ENCODE peak calls at places on chromosomes 6 and 20, in ten cellular contexts. W is foreskin fibroblast, V is cardiac muscle cell, X is adipocyte, A is right cardiac atrium, Z is left ventricle myocardium inferior, I is heart right ventricle, Y is sigmoid colon, R is PC-3, U is spleen. C is an unnamed sample.

GRCh38 chr6:1635305-1636010 is 25.7 kb downstream of the FOXC1 start:
- DNase-seq in W (no peak), V (no peak), X (no peak), A (no peak), Z (no peak), I (no peak), Y (peak), R (no peak), U (no peak), C (peak)

GRCh38 chr6:48564036-48564820 is 453.2 kb upstream of the PTCHD4 start:
- DNase-seq in W (no peak), V (no peak), X (no peak), A (no peak), Z (no peak), I (no peak), Y (no peak), R (no peak), U (no peak), C (no peak)

GRCh38 chr6:134314236-134314821 is 3.6 kb downstream of the SGK1 start:
- DNase-seq in W (no peak), V (no peak), X (no peak), A (no peak), Z (no peak), I (no peak), Y (no peak), R (no peak), U (no peak), C (no peak)

GRCh38 chr20:37347891-37348642 is 2.1 kb downstream of the SRC start:
- DNase-seq in W (no peak), V (no peak), X (no peak), A (no peak), Z (no peak), I (no peak), Y (peak), R (peak), U (peak), C (no peak)

GRCh38 chr6:16097382-16098171 is 31.3 kb upstream of the MYLIP start:
- DNase-seq in W (no peak), V (no peak), X (no peak), A (no peak), Z (no peak), I (no peak), Y (no peak), R (no peak), U (no peak), C (no peak)

GRCh38 chr6:80541186-80541585 is 434.7 kb downstream of the BCKDHB start:
- DNase-seq in W (peak), V (peak), X (peak), A (no peak), Z (no peak), I (no peak), Y (no peak), R (peak), U (no peak), C (no peak)

GRCh38 chr6:36339156-36339555 is 2.5 kb upstream of the BNIP5 start:
- DNase-seq in W (no peak), V (no peak), X (no peak), A (no peak), Z (no peak), I (no peak), Y (peak), R (no peak), U (no peak), C (no peak)

GRCh38 chr20:10501377-10501776 is 66.3 kb downstream of the SLX4IP start:
- DNase-seq in W (no peak), V (peak), X (no peak), A (no peak), Z (no peak), I (no peak), Y (peak), R (no peak), U (no peak), C (no peak)

GRCh38 chr6:25056130-25056529 is 120.4 kb upstream of the RIPOR2 start:
- DNase-seq in W (no peak), V (no peak), X (no peak), A (no peak), Z (no peak), I (no peak), Y (no peak), R (no peak), U (peak), C (no peak)

GRCh38 chr6:158053377-158054313 is 72.0 kb downstream of the SYNJ2 start:
- DNase-seq in W (no peak), V (no peak), X (no peak), A (no peak), Z (no peak), I (no peak), Y (no peak), R (no peak), U (no peak), C (peak)

GRCh38 chr6:142323377-142323776 is 21.6 kb downstream of the ADGRG6 start:
- DNase-seq in W (peak), V (no peak), X (peak), A (no peak), Z (no peak), I (no peak), Y (no peak), R (peak), U (no peak), C (no peak)

GRCh38 chr20:38447931-38448675 is 13.0 kb upstream of the SNHG17 start:
- DNase-seq in W (no peak), V (no peak), X (no peak), A (no peak), Z (no peak), I (no peak), Y (no peak), R (no peak), U (peak), C (no peak)

GRCh38 chr6:120965814-120966213 is 368.5 kb downstream of the TBC1D32 start:
- DNase-seq in W (no peak), V (no peak), X (no peak), A (no peak), Z (no peak), I (no peak), Y (no peak), R (peak), U (no peak), C (no peak)

GRCh38 chr20:50701055-50701963 is 10.0 kb upstream of the RIPOR3 start:
- DNase-seq in W (no peak), V (no peak), X (peak), A (no peak), Z (no peak), I (no peak), Y (no peak), R (no peak), U (no peak), C (no peak)

GRCh38 chr20:37142708-37143107 is 36.4 kb upstream of the RPN2 start:
- DNase-seq in W (no peak), V (no peak), X (peak), A (no peak), Z (no peak), I (no peak), Y (no peak), R (no peak), U (no peak), C (no peak)

GRCh38 chr6:125810435-125810834 is 19.7 kb downstream of the NCOA7 start:
- DNase-seq in W (no peak), V (no peak), X (no peak), A (no peak), Z (no peak), I (no peak), Y (no peak), R (no peak), U (no peak), C (no peak)

GRCh38 chr6:84847349-84848160 is 83.2 kb upstream of the TBX18 start:
- DNase-seq in W (peak), V (peak), X (no peak), A (no peak), Z (no peak), I (no peak), Y (no peak), R (peak), U (no peak), C (no peak)

GRCh38 chr6:106591111-106591825 is 38.0 kb downstream of the RTN4IP1 start:
- DNase-seq in W (peak), V (peak), X (peak), A (no peak), Z (no peak), I (no peak), Y (no peak), R (peak), U (no peak), C (no peak)

GRCh38 chr6:83637953-83638352 is 70.9 kb downstream of the SNAP91 start:
- DNase-seq in W (no peak), V (no peak), X (no peak), A (no peak), Z (no peak), I (no peak), Y (no peak), R (no peak), U (no peak), C (no peak)

GRCh38 chr20:5393218-5393870 is 76.6 kb upstream of the PROKR2 start:
- DNase-seq in W (no peak), V (no peak), X (no peak), A (no peak), Z (no peak), I (no peak), Y (no peak), R (no peak), U (no peak), C (no peak)

GRCh38 chr20:652611-653109 is 340 bp downstream of the SRXN1 start:
- DNase-seq in W (peak), V (peak), X (no peak), A (peak), Z (no peak), I (peak), Y (peak), R (peak), U (peak), C (no peak)

GRCh38 chr20:23212011-23212410 is 125.9 kb upstream of the CD93 start:
- DNase-seq in W (peak), V (no peak), X (peak), A (no peak), Z (no peak), I (no peak), Y (no peak), R (no peak), U (no peak), C (no peak)

GRCh38 chr6:151822252-151823111 is 15.0 kb downstream of the ESR1 start:
- DNase-seq in W (no peak), V (no peak), X (no peak), A (no peak), Z (no peak), I (no peak), Y (no peak), R (no peak), U (no peak), C (no peak)

GRCh38 chr20:1810926-1811620 is 84.1 kb upstream of the SIRPA start:
- DNase-seq in W (peak), V (peak), X (peak), A (no peak), Z (peak), I (no peak), Y (no peak), R (no peak), U (no peak), C (no peak)

GRCh38 chr6:85620308-85620707 is 22.4 kb downstream of the SYNCRIP start:
- DNase-seq in W (no peak), V (no peak), X (peak), A (no peak), Z (no peak), I (no peak), Y (no peak), R (no peak), U (no peak), C (no peak)

GRCh38 chr6:12578751-12579150 is 137.8 kb upstream of the PHACTR1 start:
- DNase-seq in W (no peak), V (no peak), X (no peak), A (no peak), Z (no peak), I (no peak), Y (no peak), R (peak), U (no peak), C (no peak)

GRCh38 chr6:33298773-33299236 is at the start of gene RGL2:
- DNase-seq in W (peak), V (peak), X (peak), A (peak), Z (peak), I (peak), Y (peak), R (peak), U (peak), C (peak)

GRCh38 chr6:87501809-87502572 is 29.2 kb downstream of the SLC35A1 start:
- DNase-seq in W (no peak), V (no peak), X (peak), A (no peak), Z (no peak), I (no peak), Y (no peak), R (no peak), U (no peak), C (no peak)

GRCh38 chr20:33933469-33933909 is 60.2 kb upstream of the RALY start:
- DNase-seq in W (peak), V (peak), X (peak), A (peak), Z (peak), I (peak), Y (peak), R (peak), U (peak), C (peak)

GRCh38 chr20:56371977-56372376 is 13.2 kb downstream of the FAM210B start:
- DNase-seq in W (no peak), V (no peak), X (no peak), A (no peak), Z (no peak), I (no peak), Y (no peak), R (no peak), U (no peak), C (no peak)

GRCh38 chr20:38355161-38356012 is 9.1 kb downstream of the LBP start:
- DNase-seq in W (no peak), V (no peak), X (no peak), A (no peak), Z (no peak), I (no peak), Y (no peak), R (no peak), U (no peak), C (no peak)

GRCh38 chr6:17226766-17227338 is 54.3 kb upstream of the RBM24 start:
- DNase-seq in W (peak), V (no peak), X (no peak), A (no peak), Z (no peak), I (no peak), Y (no peak), R (no peak), U (no peak), C (no peak)

GRCh38 chr20:42775037-42775436 is 414.7 kb downstream of the PTPRT start:
- DNase-seq in W (no peak), V (no peak), X (no peak), A (no peak), Z (no peak), I (no peak), Y (no peak), R (no peak), U (no peak), C (no peak)

GRCh38 chr6:99605074-99605726 is 1.4 kb upstream of the PRDM13 start:
- DNase-seq in W (no peak), V (no peak), X (no peak), A (no peak), Z (no peak), I (no peak), Y (no peak), R (no peak), U (peak), C (no peak)

GRCh38 chr6:16873698-16874097 is 112.4 kb upstream of the ATXN1 start:
- DNase-seq in W (no peak), V (no peak), X (no peak), A (no peak), Z (no peak), I (no peak), Y (no peak), R (no peak), U (no peak), C (no peak)

GRCh38 chr6:145276746-145277145 is 458.6 kb downstream of the EPM2A start:
- DNase-seq in W (peak), V (no peak), X (no peak), A (no peak), Z (no peak), I (no peak), Y (no peak), R (no peak), U (no peak), C (no peak)

GRCh38 chr6:42404494-42404893 is 47.2 kb downstream of the TRERF1 start:
- DNase-seq in W (peak), V (peak), X (peak), A (peak), Z (no peak), I (peak), Y (no peak), R (peak), U (no peak), C (no peak)
- H3K4me3 ChIP-seq in W (no peak), V (no peak), X (no peak), A (no peak), Z (no peak), I (no peak), Y (no peak), R (peak), U (no peak), C (no peak)

DNA sequence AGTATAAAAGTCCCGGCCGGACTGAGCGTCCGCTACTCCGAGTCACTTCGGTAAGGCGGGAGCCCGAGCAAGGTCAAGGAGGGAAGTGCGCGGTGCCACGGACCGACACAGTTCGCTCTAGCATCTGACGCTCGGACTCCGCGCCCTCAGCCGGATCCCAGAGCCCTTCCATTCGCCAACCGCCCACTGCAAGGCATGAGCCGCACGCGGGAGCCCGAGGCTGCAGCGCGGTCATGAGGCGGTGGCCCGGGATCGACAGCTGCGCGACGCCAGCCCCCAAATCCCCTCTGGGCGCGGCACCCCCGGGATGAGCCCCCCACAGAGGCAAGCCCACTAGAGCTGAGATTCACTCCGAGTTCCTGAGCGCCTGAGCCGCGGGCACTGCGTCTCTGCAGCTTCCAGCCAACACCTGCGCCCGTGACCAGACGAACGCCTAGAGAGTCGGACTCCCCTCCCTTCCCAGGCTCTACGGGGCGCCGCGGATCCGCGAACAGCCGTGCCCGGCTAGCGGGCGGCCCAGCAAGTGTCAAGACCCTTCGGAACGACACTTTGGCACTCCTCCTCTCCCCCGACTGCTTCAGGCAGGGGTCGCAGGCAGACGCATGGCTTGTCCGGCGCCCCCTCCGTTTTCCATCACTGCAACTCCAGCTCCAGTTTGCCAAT is 749 bp upstream of the ISM1 start:
- DNase-seq in W (peak), V (peak), X (peak), A (peak), Z (peak), I (peak), Y (peak), R (no peak), U (peak), C (peak)
- H3K4me3 ChIP-seq in W (peak), V (peak), X (peak), A (peak), Z (peak), I (peak), Y (peak), R (peak), U (peak), C (peak)

GRCh38 chr20:3068986-3069900 is 2.2 kb upstream of the OXT start:
- DNase-seq in W (peak), V (no peak), X (peak), A (no peak), Z (no peak), I (no peak), Y (no peak), R (peak), U (peak), C (no peak)

GRCh38 chr20:3071266-3071609 is 182 bp upstream of the OXT start:
- DNase-seq in W (no peak), V (no peak), X (no peak), A (no peak), Z (no peak), I (no peak), Y (no peak), R (no peak), U (peak), C (no peak)

GRCh38 chr20:3074812-3075211 is 3.4 kb downstream of the OXT start:
- DNase-seq in W (no peak), V (no peak), X (no peak), A (no peak), Z (no peak), I (no peak), Y (no peak), R (peak), U (no peak), C (no peak)

GRCh38 chr20:3072530-3073250 is 1.3 kb downstream of the OXT start:
- DNase-seq in W (no peak), V (no peak), X (no peak), A (no peak), Z (no peak), I (no peak), Y (no peak), R (no peak), U (peak), C (no peak)

DNA sequence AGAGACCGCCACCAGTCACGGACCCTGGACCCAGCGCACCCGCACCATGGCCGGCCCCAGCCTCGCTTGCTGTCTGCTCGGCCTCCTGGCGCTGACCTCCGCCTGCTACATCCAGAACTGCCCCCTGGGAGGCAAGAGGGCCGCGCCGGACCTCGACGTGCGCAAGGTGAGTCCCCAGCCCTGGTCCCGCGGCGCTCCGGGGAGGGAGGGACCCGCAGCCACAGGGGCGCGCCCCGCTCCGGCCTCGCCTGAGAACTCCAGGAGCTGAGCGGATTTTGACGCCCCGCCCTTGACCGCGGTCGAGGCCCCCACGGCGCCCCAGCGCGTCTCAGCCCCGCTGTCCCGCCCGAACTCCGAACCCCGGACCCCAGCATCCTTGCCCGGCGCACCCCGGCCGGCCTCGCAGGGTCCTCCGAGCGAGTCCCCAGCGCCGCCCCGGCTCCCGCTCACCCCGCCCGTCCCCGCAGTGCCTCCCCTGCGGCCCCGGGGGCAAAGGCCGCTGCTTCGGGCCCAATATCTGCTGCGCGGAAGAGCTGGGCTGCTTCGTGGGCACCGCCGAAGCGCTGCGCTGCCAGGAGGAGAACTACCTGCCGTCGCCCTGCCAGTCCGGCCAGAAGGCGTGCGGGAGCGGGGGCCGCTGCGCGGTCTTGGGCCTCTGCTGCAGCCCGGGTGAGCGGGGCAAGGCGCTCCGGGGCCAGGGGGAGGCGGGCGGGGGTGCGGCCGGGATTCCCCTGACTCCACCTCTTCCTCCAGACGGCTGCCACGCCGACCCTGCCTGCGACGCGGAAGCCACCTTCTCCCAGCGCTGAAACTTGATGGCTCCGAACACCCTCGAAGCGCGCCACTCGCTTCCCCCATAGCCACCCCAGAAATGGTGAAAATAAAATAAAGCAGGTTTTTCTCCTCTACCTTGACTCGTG is at the start of gene OXT:
- DNase-seq in W (peak), V (peak), X (peak), A (peak), Z (peak), I (peak), Y (no peak), R (no peak), U (peak), C (no peak)
- H3K4me3 ChIP-seq in W (peak), V (peak), X (peak), A (peak), Z (peak), I (peak), Y (peak), R (no peak), U (peak), C (peak)

GRCh38 chr20:61746147-61746646 is 319.5 kb downstream of the TAF4 start:
- DNase-seq in W (no peak), V (no peak), X (no peak), A (no peak), Z (no peak), I (no peak), Y (no peak), R (no peak), U (peak), C (no peak)

GRCh38 chr20:61743606-61744005 is 322.1 kb downstream of the TAF4 start:
- DNase-seq in W (no peak), V (no peak), X (no peak), A (no peak), Z (no peak), I (no peak), Y (no peak), R (no peak), U (peak), C (no peak)

GRCh38 chr20:61744691-61745396 is 320.8 kb downstream of the TAF4 start:
- DNase-seq in W (peak), V (peak), X (no peak), A (no peak), Z (no peak), I (no peak), Y (no peak), R (no peak), U (peak), C (no peak)

GRCh38 chr20:61746781-61747180 is 318.9 kb downstream of the TAF4 start:
- DNase-seq in W (no peak), V (no peak), X (no peak), A (no peak), Z (no peak), I (no peak), Y (no peak), R (no peak), U (peak), C (no peak)

GRCh38 chr20:61745397-61746146 is 320.1 kb downstream of the TAF4 start:
- DNase-seq in W (no peak), V (no peak), X (no peak), A (no peak), Z (no peak), I (no peak), Y (no peak), R (no peak), U (peak), C (no peak)
- H3K4me3 ChIP-seq in W (no peak), V (no peak), X (no peak), A (no peak), Z (no peak), I (no peak), Y (no peak), R (no peak), U (no peak), C (no peak)

GRCh38 chr6:161414800-161415199 is 140.9 kb upstream of the AGPAT4 start:
- DNase-seq in W (no peak), V (no peak), X (no peak), A (no peak), Z (no peak), I (no peak), Y (no peak), R (no peak), U (peak), C (no peak)
- H3K4me3 ChIP-seq in W (no peak), V (no peak), X (no peak), A (no peak), Z (no peak), I (no peak), Y (no peak), R (no peak), U (no peak), C (no peak)

C was measured in tibial artery.